ENCODE peak calls at places on chromosomes 4 and X, in four cellular contexts. W is lower leg skin; P is fibroblast of the aortic adventitia; U is stimulated activated CD4-positive, alpha-beta T cell treated with anti-CD3 and anti-CD28 coated beads, Interleukin-1b, Interleukin-23, amount 100 ng/mL, for 24 hours. D is an unnamed sample.

GRCh38 chr4:3705236-3705987 is 60.8 kb upstream of the ADRA2C start:
- DNase-seq in W (no peak), P (no peak), U (no peak), D (no peak)

GRCh38 chr4:6092131-6092530 is 73.9 kb upstream of the C4orf50 start:
- DNase-seq in W (no peak), P (no peak), U (no peak), D (no peak)

GRCh38 chr4:25807101-25807728 is 55.6 kb downstream of the SEL1L3 start:
- DNase-seq in W (no peak), P (no peak), U (no peak), D (no peak)

GRCh38 chrX:69309074-69309792 is 144.0 kb upstream of the PJA1 start:
- DNase-seq in W (no peak), P (no peak), U (no peak), D (no peak)

GRCh38 chr4:76611611-76612010 is 176.6 kb downstream of the SHROOM3 start:
- DNase-seq in W (no peak), P (peak), U (no peak), D (no peak)

GRCh38 chr4:183284965-183285364 is 35.1 kb downstream of the CLDN22 start:
- DNase-seq in W (no peak), P (peak), U (no peak), D (no peak)

GRCh38 chr4:172830295-172830764 is 338.3 kb upstream of the GALNT7 start:
- DNase-seq in W (no peak), P (peak), U (no peak), D (no peak)

GRCh38 chr4:140757220-140757607 is 1.0 kb upstream of the TBC1D9 start:
- DNase-seq in W (no peak), P (no peak), U (no peak), D (no peak)

GRCh38 chrX:2484721-2485459 is 15.9 kb downstream of the DHRSX start:
- DNase-seq in W (no peak), P (peak), U (no peak), D (no peak)

GRCh38 chr4:74715731-74716435 is 78.4 kb downstream of the BTC start:
- DNase-seq in W (no peak), P (no peak), U (no peak), D (no peak)

GRCh38 chr4:31613946-31614623 is 893.9 kb downstream of the PCDH7 start:
- DNase-seq in W (no peak), P (no peak), U (no peak), D (no peak)

GRCh38 chrX:151902813-151903591 is 9.7 kb upstream of the MAGEA4 start:
- DNase-seq in W (peak), P (peak), U (no peak), D (peak)

GRCh38 chr4:100290585-100290984 is 100.3 kb upstream of the DDIT4L start:
- DNase-seq in W (no peak), P (peak), U (no peak), D (no peak)

GRCh38 chr4:158130204-158130603 is 42.6 kb downstream of the GASK1B start:
- DNase-seq in W (no peak), P (no peak), U (no peak), D (no peak)

GRCh38 chr4:71498002-71498401 is 159.2 kb downstream of the SLC4A4 start:
- DNase-seq in W (no peak), P (no peak), U (no peak), D (no peak)

GRCh38 chr4:119550857-119551532 is 77.6 kb downstream of the PDE5A start:
- DNase-seq in W (no peak), P (peak), U (no peak), D (no peak)